ENCODE peak calls at places on chromosomes 16 and 17, in five cellular contexts. One of them, this sample, is unnamed.

GRCh38 chr16:56779956-56780355 is 50.0 kb downstream of the NUP93 start:
- DNase-seq in stimulated activated CD4-positive, alpha-beta T cell treated with anti-CD3 and anti-CD28 coated beads, Interleukin-1b, Interleukin-23, amount 100 ng/mL, for 4 hours: no peak
- DNase-seq in fibroblast of the aortic adventitia: no peak
- DNase-seq in AG20443: no peak
- DNase-seq in NCI-H2081: no peak
- DNase-seq in this sample: no peak

GRCh38 chr16:10929853-10930754 is 12.2 kb downstream of the DEXI start:
- DNase-seq in AG20443: no peak
- DNase-seq in stimulated activated CD4-positive, alpha-beta T cell treated with anti-CD3 and anti-CD28 coated beads, Interleukin-1b, Interleukin-23, amount 100 ng/mL, for 4 hours: no peak
- DNase-seq in fibroblast of the aortic adventitia: peak
- DNase-seq in NCI-H2081: no peak
- DNase-seq in this sample: peak

GRCh38 chr17:42233148-42233547 is 38.9 kb upstream of the GHDC start:
- DNase-seq in stimulated activated CD4-positive, alpha-beta T cell treated with anti-CD3 and anti-CD28 coated beads, Interleukin-1b, Interleukin-23, amount 100 ng/mL, for 4 hours: no peak
- DNase-seq in fibroblast of the aortic adventitia: peak
- DNase-seq in NCI-H2081: no peak
- DNase-seq in AG20443: no peak
- DNase-seq in this sample: peak

GRCh38 chr17:8151641-8152111 is 528 bp downstream of the PER1 start:
- DNase-seq in fibroblast of the aortic adventitia: peak
- DNase-seq in NCI-H2081: no peak
- DNase-seq in AG20443: peak
- DNase-seq in stimulated activated CD4-positive, alpha-beta T cell treated with anti-CD3 and anti-CD28 coated beads, Interleukin-1b, Interleukin-23, amount 100 ng/mL, for 4 hours: no peak
- DNase-seq in this sample: peak

GRCh38 chr17:41966453-41967140 is at the start of gene CNP:
- DNase-seq in NCI-H2081: peak
- DNase-seq in fibroblast of the aortic adventitia: peak
- DNase-seq in AG20443: peak
- DNase-seq in stimulated activated CD4-positive, alpha-beta T cell treated with anti-CD3 and anti-CD28 coated beads, Interleukin-1b, Interleukin-23, amount 100 ng/mL, for 4 hours: peak
- DNase-seq in this sample: peak

GRCh38 chr17:1787301-1787902 is 25.5 kb downstream of the SERPINF1 start:
- DNase-seq in stimulated activated CD4-positive, alpha-beta T cell treated with anti-CD3 and anti-CD28 coated beads, Interleukin-1b, Interleukin-23, amount 100 ng/mL, for 4 hours: no peak
- DNase-seq in AG20443: peak
- DNase-seq in fibroblast of the aortic adventitia: peak
- DNase-seq in NCI-H2081: no peak
- DNase-seq in this sample: peak

GRCh38 chr16:50152386-50152806 is 710 bp upstream of the TENT4B start:
- DNase-seq in NCI-H2081: peak
- DNase-seq in stimulated activated CD4-positive, alpha-beta T cell treated with anti-CD3 and anti-CD28 coated beads, Interleukin-1b, Interleukin-23, amount 100 ng/mL, for 4 hours: peak
- DNase-seq in AG20443: peak
- DNase-seq in fibroblast of the aortic adventitia: peak
- DNase-seq in this sample: peak

GRCh38 chr17:80364091-80364691 is 50.8 kb upstream of the ENDOV start:
- DNase-seq in fibroblast of the aortic adventitia: no peak
- DNase-seq in NCI-H2081: peak
- DNase-seq in AG20443: peak
- DNase-seq in stimulated activated CD4-positive, alpha-beta T cell treated with anti-CD3 and anti-CD28 coated beads, Interleukin-1b, Interleukin-23, amount 100 ng/mL, for 4 hours: no peak
- DNase-seq in this sample: no peak

GRCh38 chr16:85936761-85937343 is 37.9 kb downstream of the IRF8 start:
- DNase-seq in NCI-H2081: no peak
- DNase-seq in fibroblast of the aortic adventitia: no peak
- DNase-seq in stimulated activated CD4-positive, alpha-beta T cell treated with anti-CD3 and anti-CD28 coated beads, Interleukin-1b, Interleukin-23, amount 100 ng/mL, for 4 hours: no peak
- DNase-seq in AG20443: no peak
- DNase-seq in this sample: peak

GRCh38 chr17:33786478-33786877 is 468.6 kb upstream of the CCL2 start:
- DNase-seq in stimulated activated CD4-positive, alpha-beta T cell treated with anti-CD3 and anti-CD28 coated beads, Interleukin-1b, Interleukin-23, amount 100 ng/mL, for 4 hours: no peak
- DNase-seq in AG20443: no peak
- DNase-seq in NCI-H2081: no peak
- DNase-seq in fibroblast of the aortic adventitia: no peak
- DNase-seq in this sample: no peak

GRCh38 chr16:48628359-48628985 is 18.5 kb upstream of the N4BP1 start:
- DNase-seq in stimulated activated CD4-positive, alpha-beta T cell treated with anti-CD3 and anti-CD28 coated beads, Interleukin-1b, Interleukin-23, amount 100 ng/mL, for 4 hours: no peak
- DNase-seq in AG20443: no peak
- DNase-seq in fibroblast of the aortic adventitia: no peak
- DNase-seq in NCI-H2081: no peak
- DNase-seq in this sample: no peak

GRCh38 chr16:4803479-4804243 is 1.2 kb upstream of the ROGDI start:
- DNase-seq in NCI-H2081: no peak
- DNase-seq in fibroblast of the aortic adventitia: peak
- DNase-seq in AG20443: no peak
- DNase-seq in stimulated activated CD4-positive, alpha-beta T cell treated with anti-CD3 and anti-CD28 coated beads, Interleukin-1b, Interleukin-23, amount 100 ng/mL, for 4 hours: no peak
- DNase-seq in this sample: no peak

This sample was measured in astrocyte.